ENCODE peak calls at places on chromosomes 2 and 18, in seven cellular contexts. C is glutamatergic neuron, H is upper lobe of right lung, P is NCI-H2029, D is EH, N is tibial nerve, V is NAMALWA. K is an unnamed sample.

GRCh38 chr2:175010848-175011254 is 5.7 kb upstream of the CHN1 start:
- DNase-seq in C (no peak), H (no peak), P (peak), D (no peak), N (no peak), V (no peak), K (no peak)

GRCh38 chr2:143255899-143256298 is 126.7 kb downstream of the ARHGAP15 start:
- DNase-seq in C (no peak), H (no peak), P (no peak), D (no peak), N (no peak), V (no peak), K (no peak)

GRCh38 chr2:120820263-120820884 is 84.7 kb downstream of the GLI2 start:
- DNase-seq in C (peak), H (no peak), P (no peak), D (peak), N (no peak), V (no peak), K (no peak)

GRCh38 chr2:149146876-149147275 is 108.4 kb downstream of the LYPD6B start:
- DNase-seq in C (no peak), H (no peak), P (no peak), D (no peak), N (no peak), V (no peak), K (no peak)

GRCh38 chr18:58581265-58581664 is 47.6 kb downstream of the ALPK2 start:
- DNase-seq in C (no peak), H (no peak), P (no peak), D (peak), N (no peak), V (no peak), K (no peak)

GRCh38 chr18:36724591-36725001 is 104.2 kb downstream of the TPGS2 start:
- DNase-seq in C (no peak), H (no peak), P (no peak), D (peak), N (no peak), V (no peak), K (no peak)

GRCh38 chr2:137938204-137938603 is 26.1 kb upstream of the HNMT start:
- DNase-seq in C (no peak), H (no peak), P (no peak), D (peak), N (no peak), V (no peak), K (no peak)

GRCh38 chr2:101546376-101547058 is 71.6 kb upstream of the RFX8 start:
- DNase-seq in C (no peak), H (no peak), P (no peak), D (peak), N (no peak), V (no peak), K (no peak)